ENCODE peak calls at places on chromosomes 7 and 10, in six cellular contexts. Z is endodermal cell; V is CD8-positive, alpha-beta T cell; W is tibial artery; C is chondrocyte; M is Calu3. O is an unnamed sample.

GRCh38 chr10:92834331-92834730 is 14.0 kb upstream of the EXOC6 start:
- DNase-seq in Z (no peak), V (no peak), W (no peak), C (no peak), M (no peak), O (no peak)

GRCh38 chr10:75428434-75429158 is 2.8 kb upstream of the LRMDA start:
- DNase-seq in Z (peak; percentile 51), V (no peak), W (no peak), C (no peak), M (no peak), O (no peak)

GRCh38 chr10:78742730-78743615 is 325.8 kb upstream of the ZMIZ1 start:
- DNase-seq in Z (no peak), V (no peak), W (no peak), C (peak; percentile 56), M (no peak), O (no peak)

GRCh38 chr7:17105701-17106100 is 192.8 kb upstream of the AHR start:
- DNase-seq in Z (no peak), V (no peak), W (no peak), C (no peak), M (no peak), O (no peak)

GRCh38 chr10:87844837-87845623 is 18.3 kb downstream of the KLLN start:
- DNase-seq in Z (no peak), V (no peak), W (no peak), C (no peak), M (peak; percentile 23), O (no peak)

GRCh38 chr7:116616555-116617059 is 55.4 kb upstream of the MET start:
- DNase-seq in Z (no peak), V (no peak), W (no peak), C (no peak), M (no peak), O (no peak)

GRCh38 chr10:600876-601275 is 88.6 kb downstream of the DIP2C start:
- DNase-seq in Z (no peak), V (no peak), W (no peak), C (no peak), M (no peak), O (no peak)

GRCh38 chr10:2919016-2919415 is 148.3 kb upstream of the PFKP start:
- DNase-seq in Z (no peak), V (no peak), W (no peak), C (no peak), M (no peak), O (no peak)

GRCh38 chr10:52805414-52806285 is 33.1 kb upstream of the MBL2 start:
- DNase-seq in Z (no peak), V (no peak), W (no peak), C (no peak), M (no peak), O (no peak)

GRCh38 chr10:44689368-44689767 is 221.8 kb upstream of the TMEM72 start:
- DNase-seq in Z (peak; percentile 74), V (no peak), W (no peak), C (no peak), M (no peak), O (no peak)

GRCh38 chr10:131271966-131272365 is 39.6 kb downstream of the TCERG1L start:
- DNase-seq in Z (peak; percentile 35), V (no peak), W (no peak), C (no peak), M (no peak), O (no peak)

GRCh38 chr7:51366172-51366728 is 49.6 kb upstream of the COBL start:
- DNase-seq in Z (no peak), V (no peak), W (no peak), C (no peak), M (no peak), O (no peak)

GRCh38 chr7:51369746-51370145 is 53.1 kb upstream of the COBL start:
- DNase-seq in Z (peak; percentile 62), V (no peak), W (no peak), C (no peak), M (peak; percentile 56), O (no peak)

GRCh38 chr7:51367614-51367968 is 51.0 kb upstream of the COBL start:
- DNase-seq in Z (no peak), V (no peak), W (no peak), C (no peak), M (no peak), O (no peak)

GRCh38 chr7:51366930-51367613 is 50.5 kb upstream of the COBL start:
- DNase-seq in Z (peak; percentile 84), V (no peak), W (no peak), C (no peak), M (peak; percentile 76), O (peak; percentile 86)
- TF ChIP-seq CTCF in Z (peak; percentile 88), V (no peak), W (peak; percentile 38), C (peak; percentile 85), M (peak; percentile 90), O (peak; percentile 80)

GRCh38 chr7:142228681-142229080 is 29.2 kb downstream of the PRSS58 start:
- DNase-seq in Z (no peak), V (no peak), W (no peak), C (no peak), M (no peak), O (no peak)

GRCh38 chr7:142231716-142232115 is 26.1 kb downstream of the PRSS58 start:
- DNase-seq in Z (peak; percentile 91), V (no peak), W (no peak), C (no peak), M (peak; percentile 21), O (peak; percentile 57)
- TF ChIP-seq CTCF in Z (peak; percentile 81), V (no peak), W (no peak), C (no peak), M (no peak), O (peak; percentile 47)

GRCh38 chr10:48215148-48215982 is 59.1 kb downstream of the FRMPD2 start:
- DNase-seq in Z (peak; percentile 90), V (peak; percentile 23), W (no peak), C (no peak), M (peak; percentile 73), O (no peak)
- TF ChIP-seq CTCF in Z (peak; percentile 93), V (peak; percentile 38), W (no peak), C (peak; percentile 77), M (peak; percentile 73), O (peak; percentile 82)

GRCh38 chr7:14184292-14184864 is 194.9 kb upstream of the ETV1 start:
- DNase-seq in Z (no peak), V (no peak), W (no peak), C (no peak), M (no peak), O (no peak)
- TF ChIP-seq CTCF in Z (no peak), V (no peak), W (no peak), C (no peak), M (no peak), O (no peak)

DNA sequence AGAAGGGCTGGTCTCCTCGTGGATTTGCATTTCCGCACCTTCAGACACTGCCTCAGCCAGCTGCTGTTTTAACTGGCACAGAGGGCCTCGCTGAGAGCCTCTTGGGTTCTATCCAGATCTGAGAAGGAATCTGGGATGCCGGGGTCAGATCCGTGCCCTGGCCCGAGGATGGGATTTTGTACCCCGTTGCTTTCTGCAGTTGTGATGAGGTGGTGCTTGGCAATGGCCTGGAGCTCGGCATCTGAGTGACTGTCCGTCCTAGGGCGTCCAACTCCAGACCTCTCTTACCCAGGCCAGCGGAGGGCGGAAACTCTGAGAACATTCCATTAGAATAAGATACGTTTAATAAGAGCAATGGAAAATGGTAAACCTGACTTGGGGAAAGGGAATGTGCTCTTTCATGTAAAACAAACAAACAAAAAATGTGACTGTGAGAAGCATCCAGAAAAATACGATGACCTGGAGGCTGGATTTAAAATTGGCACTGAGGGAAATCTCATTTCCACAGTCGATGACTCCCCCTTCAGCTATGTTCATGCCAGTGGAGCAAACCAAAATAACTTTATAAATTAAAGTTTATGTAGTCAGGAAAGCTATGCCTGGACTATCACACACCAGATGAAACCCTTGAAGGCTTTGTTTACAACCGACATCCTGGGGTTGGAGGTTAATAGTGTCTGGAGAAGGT is 39.6 kb downstream of the GRK5 start:
- DNase-seq in Z (no peak), V (no peak), W (peak; percentile 79), C (peak; percentile 60), M (no peak), O (no peak)
- TF ChIP-seq CTCF in Z (no peak), V (no peak), W (no peak), C (peak; percentile 71), M (no peak), O (no peak)

DNA sequence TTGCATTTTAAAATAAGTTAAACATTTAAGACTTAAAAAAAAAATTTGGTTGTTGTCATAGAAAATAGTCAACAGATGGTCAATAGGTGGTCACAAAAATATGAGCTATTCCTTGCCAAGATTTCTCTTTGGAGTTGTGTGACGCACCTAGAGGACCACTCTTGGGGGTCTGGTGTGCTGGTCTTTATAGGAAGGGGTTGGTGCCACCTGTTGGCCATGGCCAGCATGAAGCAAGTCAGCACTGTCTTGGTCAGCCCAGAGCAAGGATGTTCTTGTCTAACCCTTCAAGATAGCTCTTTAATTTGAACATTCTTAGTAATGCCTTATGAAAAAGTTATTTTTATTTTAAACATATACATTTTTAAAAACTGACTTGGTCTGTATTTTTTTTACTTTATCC is 267.9 kb upstream of the CNTNAP2 start:
- DNase-seq in Z (peak; percentile 88), V (no peak), W (no peak), C (no peak), M (no peak), O (no peak)
- TF ChIP-seq CTCF in Z (peak; percentile 90), V (no peak), W (no peak), C (peak; percentile 78), M (no peak), O (peak; percentile 36)